ENCODE peak calls at places on chromosomes 6 and 20, in five cellular contexts. J is Jurkat, Clone E6-1; V is IMR-90; N is brain microvascular endothelial cell; K is AG10803. L is an unnamed sample.

GRCh38 chr6:136338486-136338885 is 48.8 kb upstream of the BCLAF1 start:
- DNase-seq in J (no peak), V (no peak), N (no peak), K (no peak), L (no peak)

GRCh38 chr6:123904228-123904627 is 100.6 kb downstream of the NKAIN2 start:
- DNase-seq in J (no peak), V (no peak), N (no peak), K (no peak), L (no peak)

GRCh38 chr6:162421004-162421403 is 306.6 kb downstream of the PRKN start:
- DNase-seq in J (no peak), V (no peak), N (no peak), K (no peak), L (no peak)

GRCh38 chr20:48051810-48052491 is 266.7 kb upstream of the SULF2 start:
- DNase-seq in J (no peak), V (peak; percentile 45), N (peak; percentile 75), K (peak; percentile 72), L (peak; percentile 26)

GRCh38 chr20:51910202-51911050 is 108.1 kb upstream of the SALL4 start:
- DNase-seq in J (no peak), V (peak; percentile 17), N (peak; percentile 18), K (peak; percentile 20), L (no peak)

GRCh38 chr6:150876598-150876997 is 11.1 kb downstream of the MTHFD1L start:
- DNase-seq in J (no peak), V (peak; percentile 37), N (no peak), K (peak; percentile 62), L (no peak)

GRCh38 chr6:2794171-2794730 is 29.1 kb downstream of the WRNIP1 start:
- DNase-seq in J (no peak), V (peak; percentile 60), N (no peak), K (no peak), L (no peak)

GRCh38 chr6:105326216-105326615 is 76.7 kb downstream of the PREP start:
- DNase-seq in J (peak; percentile 22), V (peak; percentile 76), N (no peak), K (peak; percentile 77), L (no peak)

GRCh38 chr6:71250050-71250689 is 38.4 kb upstream of the OGFRL1 start:
- DNase-seq in J (no peak), V (peak; percentile 87), N (peak; percentile 43), K (peak; percentile 88), L (no peak)

GRCh38 chr20:32470025-32470861 is 112.1 kb downstream of the ASXL1 start:
- DNase-seq in J (no peak), V (peak; percentile 70), N (peak; percentile 82), K (peak; percentile 33), L (peak; percentile 70)

GRCh38 chr6:34067814-34068213 is 78.1 kb downstream of the GRM4 start:
- DNase-seq in J (no peak), V (no peak), N (no peak), K (no peak), L (no peak)

GRCh38 chr6:146898069-146898887 is 299.5 kb downstream of the ADGB start:
- DNase-seq in J (no peak), V (no peak), N (no peak), K (no peak), L (no peak)

GRCh38 chr20:60062431-60063336 is 104.5 kb downstream of the CDH26 start:
- DNase-seq in J (no peak), V (peak; percentile 69), N (peak; percentile 78), K (peak; percentile 97), L (no peak)

GRCh38 chr6:106084973-106085686 is 1.0 kb upstream of the PRDM1 start:
- DNase-seq in J (no peak), V (peak; percentile 68), N (no peak), K (peak; percentile 74), L (no peak)

GRCh38 chr6:46419576-46420002 is 71.7 kb downstream of the RCAN2 start:
- DNase-seq in J (peak; percentile 47), V (peak; percentile 67), N (peak; percentile 71), K (peak; percentile 73), L (peak; percentile 26)

GRCh38 chr6:32109765-32110160 is 625 bp upstream of the TNXB start:
- DNase-seq in J (no peak), V (no peak), N (no peak), K (no peak), L (no peak)

GRCh38 chr20:32780749-32781402 is 18.7 kb downstream of the DNMT3B start:
- DNase-seq in J (no peak), V (no peak), N (no peak), K (no peak), L (no peak)

GRCh38 chr6:42387336-42387735 is 64.4 kb downstream of the TRERF1 start:
- DNase-seq in J (peak; percentile 88), V (no peak), N (no peak), K (no peak), L (no peak)

GRCh38 chr6:41009669-41010068 is 29.4 kb downstream of the UNC5CL start:
- DNase-seq in J (no peak), V (no peak), N (no peak), K (no peak), L (no peak)

GRCh38 chr6:158399040-158399700 is 86.9 kb downstream of the TULP4 start:
- DNase-seq in J (no peak), V (no peak), N (no peak), K (no peak), L (no peak)

GRCh38 chr6:155324993-155325392 is 10.7 kb upstream of the TFB1M start:
- DNase-seq in J (no peak), V (no peak), N (no peak), K (no peak), L (no peak)

GRCh38 chr20:58143531-58143930 is 84.9 kb downstream of the ANKRD60 start:
- DNase-seq in J (no peak), V (no peak), N (no peak), K (no peak), L (no peak)

GRCh38 chr6:37260063-37260843 is 2.3 kb upstream of the TMEM217 start:
- DNase-seq in J (no peak), V (no peak), N (no peak), K (no peak), L (no peak)

GRCh38 chr6:164086326-164086887 is 671.9 kb downstream of the QKI start:
- DNase-seq in J (no peak), V (no peak), N (no peak), K (no peak), L (no peak)
- H3K4me3 ChIP-seq in J (no peak overlapping the region), V (no peak overlapping the region), N (no peak overlapping the region), K (no peak overlapping the region), L (no peak overlapping the region)

GRCh38 chr6:28135393-28135792 is 6.3 kb upstream of the ZKSCAN8 start:
- DNase-seq in J (no peak), V (no peak), N (no peak), K (no peak), L (no peak)
- H3K4me3 ChIP-seq in J (peak overlapping the region; percentile 91), V (no peak overlapping the region), N (peak overlapping the region; percentile 68), K (peak overlapping the region; percentile 92), L (peak overlapping the region; percentile 8)

DNA sequence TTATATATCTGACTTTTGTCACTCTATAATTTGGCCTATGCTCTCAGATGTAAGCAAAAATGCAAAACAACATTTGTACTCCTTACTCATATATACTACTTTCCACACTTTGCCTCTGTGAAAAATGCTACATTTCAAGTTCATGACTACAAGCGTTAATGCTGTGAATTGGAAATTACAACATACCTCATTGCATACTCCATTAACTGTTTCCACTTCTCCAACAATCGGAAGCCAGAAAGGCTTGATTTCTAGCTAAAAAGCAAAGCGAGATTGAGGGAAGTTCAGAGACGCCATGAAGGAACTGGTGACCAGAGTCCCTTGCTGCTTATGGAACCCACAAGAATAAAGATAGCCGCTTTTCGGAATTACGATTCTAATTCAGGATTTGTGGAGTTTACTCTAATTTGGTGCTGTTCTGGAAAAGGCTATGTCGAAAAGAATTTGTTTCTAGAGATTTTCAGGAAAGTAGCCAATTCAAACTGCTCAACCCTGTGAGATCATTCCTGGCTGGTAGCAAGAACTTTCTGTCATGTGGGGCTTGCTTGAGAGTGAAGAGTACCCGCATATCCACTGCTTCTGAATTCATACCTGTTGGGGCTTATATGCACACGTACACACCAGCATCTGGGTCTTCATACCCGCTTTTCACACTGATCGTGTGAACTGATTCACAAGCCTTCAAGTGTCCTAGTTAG is 98.0 kb upstream of the CITED2 start:
- DNase-seq in J (no peak), V (peak; percentile 44), N (no peak), K (peak; percentile 74), L (no peak)
- H3K4me3 ChIP-seq in J (no peak overlapping the region), V (no peak overlapping the region), N (no peak overlapping the region), K (no peak overlapping the region), L (no peak overlapping the region)

GRCh38 chr6:27810768-27811298 is 101.4 kb downstream of the OR2B2 start:
- DNase-seq in J (peak; percentile 85), V (no peak), N (no peak), K (no peak), L (no peak)

GRCh38 chr6:27809939-27810767 is 102.0 kb downstream of the OR2B2 start:
- DNase-seq in J (peak; percentile 99), V (peak; percentile 98), N (peak; percentile 91), K (peak; percentile 97), L (peak; percentile 93)

GRCh38 chr6:27812805-27813626 is 99.2 kb downstream of the OR2B2 start:
- DNase-seq in J (no peak), V (no peak), N (no peak), K (no peak), L (no peak)

GRCh38 chr6:27811383-27811782 is 100.8 kb downstream of the OR2B2 start:
- DNase-seq in J (no peak), V (no peak), N (no peak), K (no peak), L (no peak)

GRCh38 chr6:27812078-27812804 is 100.0 kb downstream of the OR2B2 start:
- DNase-seq in J (no peak), V (no peak), N (no peak), K (no peak), L (no peak)
- H3K4me3 ChIP-seq in J (no peak overlapping the region), V (no peak overlapping the region), N (no peak overlapping the region), K (no peak overlapping the region), L (no peak overlapping the region)

GRCh38 chr6:12324096-12324495 is 33.9 kb downstream of the EDN1 start:
- DNase-seq in J (no peak), V (peak; percentile 52), N (peak; percentile 69), K (peak; percentile 58), L (peak; percentile 98)
- H3K4me3 ChIP-seq in J (no peak overlapping the region), V (no peak overlapping the region), N (no peak overlapping the region), K (no peak overlapping the region), L (no peak overlapping the region)

GRCh38 chr20:43189614-43190331 is at the start of gene PTPRT:
- DNase-seq in J (no peak), V (no peak), N (no peak), K (no peak), L (no peak)

GRCh38 chr20:43188861-43189613 is 669 bp downstream of the PTPRT start:
- DNase-seq in J (no peak), V (no peak), N (no peak), K (no peak), L (no peak)

GRCh38 chr20:43187476-43188233 is 2.1 kb downstream of the PTPRT start:
- DNase-seq in J (peak; percentile 37), V (peak; percentile 44), N (peak; percentile 65), K (peak; percentile 49), L (peak; percentile 9)

GRCh38 chr20:43186312-43186711 is 3.4 kb downstream of the PTPRT start:
- DNase-seq in J (no peak), V (no peak), N (no peak), K (no peak), L (no peak)

DNA sequence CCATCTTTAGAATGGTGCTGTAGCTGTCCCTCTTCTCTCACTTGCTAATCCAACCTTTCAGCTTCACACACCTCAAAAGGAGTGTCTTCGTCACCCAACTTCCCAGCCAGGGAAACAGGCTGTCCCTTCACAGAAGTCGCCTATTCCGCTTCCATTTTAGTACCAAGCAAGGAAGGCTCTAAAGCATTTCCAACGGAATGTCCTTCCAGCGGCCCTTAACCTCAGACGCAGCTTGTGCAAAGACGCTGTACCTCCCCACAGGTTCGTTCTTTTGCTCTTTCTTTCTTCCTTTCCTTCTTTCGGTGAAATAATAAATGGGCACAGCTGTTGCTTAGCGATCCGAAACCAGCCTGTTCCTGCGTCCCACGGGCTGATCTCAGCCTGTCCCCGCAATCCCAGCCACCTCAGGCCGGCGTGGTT is 1.5 kb downstream of the PTPRT start:
- DNase-seq in J (no peak), V (no peak), N (no peak), K (no peak), L (no peak)
- H3K4me3 ChIP-seq in J (no peak overlapping the region), V (no peak overlapping the region), N (no peak overlapping the region), K (no peak overlapping the region), L (no peak overlapping the region)